ENCODE peak calls at places on chromosomes 12 and 14, in ten cellular contexts. E, C, U, W, A, K, J, I, P and D are unnamed samples.

GRCh38 chr14:64465856-64466554 is 706 bp downstream of the AKAP5 start:
- ATAC-seq in E (peak), C (peak), U (peak), W (peak), A (peak), K (peak), J (peak), I (peak), P (peak), D (no peak)

GRCh38 chr14:99578541-99579044 is 25.4 kb downstream of the CCDC85C start:
- ATAC-seq in E (no peak), C (no peak), U (no peak), W (no peak), A (no peak), K (no peak), J (peak), I (no peak), P (no peak), D (no peak)

GRCh38 chr14:65502676-65503124 is 90.2 kb downstream of the FUT8 start:
- ATAC-seq in E (peak), C (no peak), U (no peak), W (no peak), A (no peak), K (peak), J (peak), I (no peak), P (peak), D (peak)

GRCh38 chr12:43795716-43796282 is 10.3 kb downstream of the TWF1 start:
- ATAC-seq in E (no peak), C (no peak), U (no peak), W (no peak), A (no peak), K (no peak), J (no peak), I (peak), P (no peak), D (no peak)

GRCh38 chr14:102923201-102923919 is 897 bp downstream of the AMN start:
- ATAC-seq in E (peak), C (no peak), U (no peak), W (no peak), A (peak), K (no peak), J (no peak), I (no peak), P (peak), D (no peak)

GRCh38 chr12:1305063-1305434 is 289.3 kb downstream of the FBXL14 start:
- ATAC-seq in E (no peak), C (no peak), U (no peak), W (no peak), A (no peak), K (peak), J (peak), I (no peak), P (no peak), D (no peak)

GRCh38 chr14:64401923-64402322 is 13.8 kb downstream of the MTHFD1 start:
- ATAC-seq in E (no peak), C (no peak), U (no peak), W (no peak), A (no peak), K (no peak), J (no peak), I (peak), P (no peak), D (no peak)

GRCh38 chr12:96210376-96211055 is 16.3 kb downstream of the ELK3 start:
- ATAC-seq in E (no peak), C (peak), U (peak), W (peak), A (no peak), K (peak), J (no peak), I (no peak), P (peak), D (no peak)

GRCh38 chr12:22121224-22121623 is 75.2 kb downstream of the CMAS start:
- ATAC-seq in E (peak), C (no peak), U (peak), W (no peak), A (no peak), K (no peak), J (no peak), I (peak), P (peak), D (no peak)